ENCODE peak calls at places on chromosomes 16 and 17, in five cellular contexts. N is SK-N-SH, I is dorsolateral prefrontal cortex, L is neuronal stem cell, V is astrocyte of the spinal cord. C is an unnamed sample.

GRCh38 chr17:80882323-80882722 is 109.3 kb upstream of the CHMP6 start:
- DNase-seq in L (no peak), N (no peak), V (no peak), I (peak), C (peak)

GRCh38 chr17:27647755-27648154 is 16.8 kb downstream of the LGALS9 start:
- DNase-seq in I (no peak), V (no peak), L (no peak), N (no peak), C (no peak)

GRCh38 chr17:4073983-4074830 is 68.6 kb downstream of the ZZEF1 start:
- DNase-seq in V (no peak), N (no peak), L (no peak), I (no peak), C (no peak)

GRCh38 chr17:16141685-16142084 is 73.6 kb downstream of the NCOR1 start:
- DNase-seq in V (no peak), N (no peak), I (no peak), L (no peak), C (no peak)

GRCh38 chr16:31460582-31461002 is 1.3 kb downstream of the ARMC5 start:
- DNase-seq in V (peak), I (peak), L (no peak), N (peak), C (no peak)

GRCh38 chr16:87895641-87896141 is 26.4 kb upstream of the SLC7A5 start:
- DNase-seq in V (peak), I (peak), N (no peak), L (no peak), C (no peak)

GRCh38 chr16:77660311-77660710 is 62.0 kb upstream of the NUDT7 start:
- DNase-seq in I (no peak), V (peak), L (peak), N (peak), C (no peak)

GRCh38 chr17:64357191-64357981 is 33.3 kb downstream of the PECAM1 start:
- DNase-seq in I (peak), V (no peak), L (no peak), N (no peak), C (no peak)

GRCh38 chr17:74194682-74195081 is 8.8 kb upstream of the RPL38 start:
- DNase-seq in L (no peak), I (no peak), V (no peak), N (no peak), C (no peak)

GRCh38 chr17:74259667-74260524 is 14.1 kb upstream of the DNAI2 start:
- DNase-seq in V (no peak), I (no peak), L (no peak), N (peak), C (no peak)

GRCh38 chr16:86732621-86733297 is 154.4 kb downstream of the FOXL1 start:
- DNase-seq in L (peak), N (no peak), I (no peak), V (peak), C (no peak)

GRCh38 chr16:12771341-12771798 is 32.3 kb downstream of the CPPED1 start:
- DNase-seq in L (no peak), N (no peak), I (no peak), V (peak), C (no peak)

GRCh38 chr16:88781140-88782077 is 3.6 kb downstream of the PIEZO1 start:
- DNase-seq in I (no peak), L (no peak), N (no peak), V (no peak), C (no peak)

GRCh38 chr17:21200590-21201301 is 13.2 kb downstream of the TMEM11 start:
- DNase-seq in I (no peak), V (no peak), L (no peak), N (no peak), C (no peak)

GRCh38 chr16:21036471-21036870 is 114.2 kb downstream of the DNAH3 start:
- DNase-seq in L (no peak), I (no peak), N (no peak), V (no peak), C (no peak)

GRCh38 chr17:68101992-68102758 is 66.6 kb downstream of the KPNA2 start:
- DNase-seq in N (peak), L (no peak), I (no peak), V (peak), C (no peak)

GRCh38 chr17:80096531-80097306 is 4.7 kb upstream of the GAA start:
- DNase-seq in I (peak), N (peak), V (no peak), L (no peak), C (peak)

GRCh38 chr16:50844840-50845239 is 103.0 kb downstream of the CYLD start:
- DNase-seq in I (no peak), L (no peak), N (no peak), V (no peak), C (no peak)

GRCh38 chr16:58670946-58671583 is 13.5 kb downstream of the SLC38A7 start:
- DNase-seq in I (no peak), V (no peak), N (no peak), L (no peak), C (no peak)

GRCh38 chr17:12040478-12040877 is 19.8 kb downstream of the MAP2K4 start:
- DNase-seq in N (no peak), L (no peak), I (no peak), V (no peak), C (no peak)

GRCh38 chr16:8725513-8726178 is 51.2 kb downstream of the ABAT start:
- DNase-seq in N (no peak), I (no peak), L (no peak), V (no peak), C (no peak)

GRCh38 chr17:75288784-75289121 is 480 bp downstream of the SLC25A19 start:
- DNase-seq in N (no peak), I (no peak), V (no peak), L (no peak), C (peak)

GRCh38 chr17:9115446-9116265 is 94.3 kb downstream of the NTN1 start:
- DNase-seq in N (peak), L (peak), I (no peak), V (peak), C (no peak)

GRCh38 chr16:27429981-27430441 is 28.0 kb downstream of the IL21R start:
- DNase-seq in L (no peak), N (no peak), V (no peak), I (no peak), C (no peak)

GRCh38 chr16:27430512-27430911 is 28.5 kb downstream of the IL21R start:
- DNase-seq in N (no peak), I (no peak), L (no peak), V (no peak), C (no peak)

GRCh38 chr16:27431773-27432599 is 30.0 kb downstream of the IL21R start:
- DNase-seq in N (no peak), V (no peak), I (no peak), L (no peak), C (no peak)

GRCh38 chr16:27432600-27432957 is 30.6 kb downstream of the IL21R start:
- DNase-seq in V (peak), I (no peak), N (no peak), L (no peak), C (no peak)

GRCh38 chr16:27430923-27431484 is 29.0 kb downstream of the IL21R start:
- DNase-seq in N (no peak), I (no peak), L (no peak), V (no peak), C (no peak)
- H3K4me3 ChIP-seq in N (no peak), I (no peak), L (no peak), V (no peak), C (no peak)

GRCh38 chr17:49602783-49603182 is 27.1 kb downstream of the NXPH3 start:
- DNase-seq in I (no peak), V (no peak), L (no peak), N (no peak), C (no peak)
- H3K4me3 ChIP-seq in I (no peak), V (no peak), L (no peak), N (no peak), C (no peak)

GRCh38 chr17:44087319-44087718 is 16.8 kb downstream of the G6PC3 start:
- DNase-seq in V (no peak), L (no peak), I (no peak), N (no peak), C (no peak)
- H3K4me3 ChIP-seq in V (no peak), L (peak), I (no peak), N (no peak), C (no peak)

GRCh38 chr16:2210009-2210332 is 692 bp downstream of the BRICD5 start:
- DNase-seq in V (no peak), L (no peak), I (no peak), N (no peak), C (no peak)

GRCh38 chr16:2213817-2214720 is 571 bp downstream of the PGP start:
- DNase-seq in I (no peak), L (no peak), V (no peak), N (peak), C (no peak)

GRCh38 chr16:2212362-2213324 is 2.0 kb upstream of the BRICD5 start:
- DNase-seq in V (no peak), L (no peak), N (no peak), I (no peak), C (no peak)

GRCh38 chr16:2210386-2211365 is at the start of gene BRICD5:
- DNase-seq in L (no peak), I (no peak), N (no peak), V (no peak), C (no peak)

DNA sequence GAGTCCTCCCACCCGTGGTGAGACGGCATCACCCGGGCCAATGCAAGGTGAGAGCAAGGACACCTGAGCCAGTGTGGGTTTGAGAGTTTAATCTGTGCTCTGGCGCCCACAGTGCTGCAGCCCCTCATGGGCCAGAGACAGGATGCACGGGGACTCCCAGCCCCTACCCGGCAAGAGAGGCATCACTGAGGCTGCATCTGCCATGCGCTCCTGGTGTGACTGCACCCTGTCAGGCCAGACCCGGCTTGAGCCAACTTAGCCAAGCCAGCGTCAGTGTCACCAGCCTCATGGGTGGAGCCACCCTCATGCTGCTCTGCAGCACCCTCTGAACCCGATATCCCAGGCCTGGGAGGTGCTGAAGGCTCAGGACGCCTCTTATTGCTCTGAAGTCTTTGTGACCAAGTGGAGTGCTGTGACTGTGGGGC is 1.3 kb upstream of the BRICD5 start:
- DNase-seq in I (no peak), L (no peak), V (no peak), N (no peak), C (no peak)
- H3K4me3 ChIP-seq in I (no peak), L (no peak), V (no peak), N (no peak), C (no peak)

GRCh38 chr17:82033359-82034085 is 2.0 kb downstream of the RAC3 start:
- DNase-seq in V (no peak), I (no peak), L (no peak), N (no peak), C (no peak)
- H3K4me3 ChIP-seq in V (no peak), I (no peak), L (peak), N (no peak), C (no peak)

DNA sequence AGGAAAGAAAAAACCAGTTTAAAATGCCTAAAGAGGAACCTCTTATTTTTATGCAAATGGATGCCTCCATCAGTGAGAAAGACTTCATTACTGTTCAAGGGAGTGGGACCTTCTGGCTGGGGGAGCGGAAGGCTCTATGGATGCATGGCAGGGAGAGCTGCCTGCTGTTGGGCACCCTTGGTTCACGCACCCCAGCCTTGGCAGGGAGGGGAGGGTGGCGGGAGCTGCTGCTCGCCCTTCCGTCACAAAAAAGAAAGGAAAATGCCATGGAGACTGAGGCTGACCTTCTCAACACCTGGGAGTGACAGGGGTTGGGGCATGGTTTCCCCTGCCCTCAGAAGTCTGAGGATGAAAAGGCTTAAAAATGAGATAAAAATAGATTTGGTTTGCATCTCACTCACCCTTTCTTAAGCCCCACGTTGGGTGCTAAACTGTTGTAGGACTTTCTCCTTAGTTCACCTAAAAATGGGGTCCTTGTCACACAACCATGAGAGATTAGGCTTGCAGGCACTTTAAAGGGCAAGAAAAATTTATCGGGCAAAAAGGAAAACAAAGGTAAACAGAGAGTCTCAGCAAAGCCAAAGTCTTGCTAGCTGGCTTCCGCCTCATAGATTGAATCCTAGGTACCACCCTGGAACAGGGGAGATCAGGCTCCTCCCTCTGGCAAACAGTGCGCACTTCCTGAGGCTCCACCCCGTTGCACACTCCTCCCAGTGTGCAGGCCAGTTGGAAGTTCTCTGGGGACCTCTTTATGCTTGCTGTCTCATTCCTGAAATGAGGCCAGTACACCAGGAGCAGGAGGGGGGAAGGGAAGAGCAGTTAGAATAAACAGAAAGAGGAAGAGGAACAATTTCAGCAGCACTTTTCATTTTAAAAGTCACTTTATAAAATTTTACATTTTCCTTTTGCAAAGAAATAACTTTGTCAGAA is 31.6 kb downstream of the PHKB start:
- DNase-seq in N (no peak), I (no peak), L (no peak), V (peak), C (peak)
- H3K4me3 ChIP-seq in N (no peak), I (no peak), L (no peak), V (no peak), C (no peak)